ENCODE peak calls at places on chromosomes 5 and 9, in nine cellular contexts. One of them, this sample, is unnamed.
A peak's percentile ranks its signal among the peaks of the same experiment; 100 is the strongest.

GRCh38 chr9:127833555-127833954 is 20.9 kb downstream of the ENG start:
- DNase-seq in AG04449: no peak
- DNase-seq in stomach: no peak
- DNase-seq in mucosa of descending colon: no peak
- DNase-seq in adrenal gland: no peak
- DNase-seq in neural progenitor cell: no peak
- DNase-seq in heart right ventricle: no peak
- DNase-seq in ascending aorta: no peak
- DNase-seq in HCT116: no peak
- DNase-seq in this sample: no peak

GRCh38 chr5:149264432-149265069 is 7.1 kb upstream of the AFAP1L1 start:
- DNase-seq in AG04449: no peak
- DNase-seq in stomach: peak; percentile 60
- DNase-seq in mucosa of descending colon: peak; percentile 56
- DNase-seq in adrenal gland: no peak
- DNase-seq in neural progenitor cell: peak; percentile 67
- DNase-seq in heart right ventricle: no peak
- DNase-seq in ascending aorta: no peak
- DNase-seq in HCT116: peak; percentile 51
- DNase-seq in this sample: no peak

GRCh38 chr5:164679461-164679860 is 1174.0 kb downstream of the MAT2B start:
- DNase-seq in AG04449: no peak
- DNase-seq in stomach: no peak
- DNase-seq in mucosa of descending colon: no peak
- DNase-seq in adrenal gland: no peak
- DNase-seq in neural progenitor cell: no peak
- DNase-seq in heart right ventricle: no peak
- DNase-seq in ascending aorta: no peak
- DNase-seq in HCT116: no peak
- DNase-seq in this sample: no peak

GRCh38 chr5:181211208-181211607 is 6.2 kb upstream of the TRIM7 start:
- DNase-seq in AG04449: no peak
- DNase-seq in stomach: no peak
- DNase-seq in mucosa of descending colon: no peak
- DNase-seq in adrenal gland: no peak
- DNase-seq in neural progenitor cell: no peak
- DNase-seq in heart right ventricle: no peak
- DNase-seq in ascending aorta: no peak
- DNase-seq in HCT116: no peak
- DNase-seq in this sample: no peak

GRCh38 chr9:113621309-113621791 is 157.8 kb downstream of the RGS3 start:
- DNase-seq in AG04449: no peak
- DNase-seq in stomach: no peak
- DNase-seq in mucosa of descending colon: peak; percentile 17
- DNase-seq in adrenal gland: peak; percentile 73
- DNase-seq in neural progenitor cell: peak; percentile 64
- DNase-seq in heart right ventricle: peak; percentile 89
- DNase-seq in ascending aorta: peak; percentile 47
- DNase-seq in HCT116: no peak
- DNase-seq in this sample: peak; percentile 94

GRCh38 chr9:80320480-80320879 is 748.7 kb downstream of the TLE4 start:
- DNase-seq in AG04449: no peak
- DNase-seq in stomach: no peak
- DNase-seq in mucosa of descending colon: no peak
- DNase-seq in adrenal gland: no peak
- DNase-seq in neural progenitor cell: no peak
- DNase-seq in heart right ventricle: no peak
- DNase-seq in ascending aorta: no peak
- DNase-seq in HCT116: no peak
- DNase-seq in this sample: peak; percentile 52

GRCh38 chr9:135443811-135444470 is 35.6 kb upstream of the PPP1R26 start:
- DNase-seq in AG04449: no peak
- DNase-seq in stomach: no peak
- DNase-seq in mucosa of descending colon: no peak
- DNase-seq in adrenal gland: no peak
- DNase-seq in neural progenitor cell: peak; percentile 42
- DNase-seq in heart right ventricle: no peak
- DNase-seq in ascending aorta: no peak
- DNase-seq in HCT116: no peak
- DNase-seq in this sample: no peak

GRCh38 chr5:17463653-17464052 is 34.4 kb upstream of the TAF11L2 start:
- DNase-seq in AG04449: no peak
- DNase-seq in stomach: no peak
- DNase-seq in mucosa of descending colon: no peak
- DNase-seq in adrenal gland: no peak
- DNase-seq in neural progenitor cell: no peak
- DNase-seq in heart right ventricle: no peak
- DNase-seq in ascending aorta: no peak
- DNase-seq in HCT116: no peak
- DNase-seq in this sample: no peak

DNA sequence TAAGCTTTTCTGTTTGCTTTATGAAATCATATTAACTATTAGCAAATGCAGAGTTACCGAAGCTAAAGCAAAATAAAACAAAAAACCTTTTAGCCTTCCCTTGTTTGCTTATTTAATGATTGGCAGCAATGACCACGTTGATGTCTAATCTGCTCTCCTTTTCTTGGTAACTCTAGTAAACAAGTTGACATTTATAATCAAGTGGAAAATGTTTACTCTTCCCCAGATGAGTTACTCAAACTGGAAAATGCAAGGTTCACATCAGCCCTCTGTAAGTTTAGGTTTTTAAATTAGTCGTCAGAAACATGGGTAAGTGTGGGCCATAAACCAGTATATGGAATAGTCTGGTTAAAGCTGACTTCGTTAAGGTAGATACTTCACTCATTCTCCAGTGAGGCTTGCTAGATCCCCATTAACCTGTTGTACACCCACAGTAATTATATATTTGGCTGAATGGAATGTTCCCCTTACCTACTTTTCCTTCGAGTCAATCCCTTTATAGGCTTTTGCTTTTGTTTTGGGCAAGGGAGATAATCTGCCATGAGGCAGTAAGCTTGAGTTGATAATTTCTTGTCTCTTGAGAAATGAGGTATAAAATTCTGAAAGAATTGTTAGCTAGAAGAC is 100.9 kb downstream of the GDNF start:
- DNase-seq in AG04449: no peak
- DNase-seq in stomach: no peak
- DNase-seq in mucosa of descending colon: no peak
- DNase-seq in adrenal gland: no peak
- DNase-seq in neural progenitor cell: no peak
- DNase-seq in heart right ventricle: no peak
- DNase-seq in ascending aorta: no peak
- DNase-seq in HCT116: no peak
- DNase-seq in this sample: no peak
- H3K4me3 ChIP-seq in AG04449: no peak overlapping the region
- H3K4me3 ChIP-seq in stomach: no peak overlapping the region
- H3K4me3 ChIP-seq in mucosa of descending colon: no peak overlapping the region
- H3K4me3 ChIP-seq in adrenal gland: no peak overlapping the region
- H3K4me3 ChIP-seq in neural progenitor cell: no peak overlapping the region
- H3K4me3 ChIP-seq in heart right ventricle: no peak overlapping the region
- H3K4me3 ChIP-seq in ascending aorta: no peak overlapping the region
- H3K4me3 ChIP-seq in HCT116: no peak overlapping the region
- H3K4me3 ChIP-seq in this sample: no peak overlapping the region

GRCh38 chr5:113292535-113292934 is 142.3 kb downstream of the TSSK1B start:
- DNase-seq in AG04449: no peak
- DNase-seq in stomach: no peak
- DNase-seq in mucosa of descending colon: no peak
- DNase-seq in adrenal gland: no peak
- DNase-seq in neural progenitor cell: peak; percentile 28
- DNase-seq in heart right ventricle: no peak
- DNase-seq in ascending aorta: no peak
- DNase-seq in HCT116: no peak
- DNase-seq in this sample: no peak

GRCh38 chr5:113295111-113295539 is 139.7 kb downstream of the TSSK1B start:
- DNase-seq in AG04449: no peak
- DNase-seq in stomach: no peak
- DNase-seq in mucosa of descending colon: no peak
- DNase-seq in adrenal gland: no peak
- DNase-seq in neural progenitor cell: no peak
- DNase-seq in heart right ventricle: no peak
- DNase-seq in ascending aorta: no peak
- DNase-seq in HCT116: no peak
- DNase-seq in this sample: no peak

GRCh38 chr5:113293613-113294340 is 141.0 kb downstream of the TSSK1B start:
- DNase-seq in AG04449: no peak
- DNase-seq in stomach: no peak
- DNase-seq in mucosa of descending colon: no peak
- DNase-seq in adrenal gland: peak; percentile 13
- DNase-seq in neural progenitor cell: peak; percentile 54
- DNase-seq in heart right ventricle: peak; percentile 19
- DNase-seq in ascending aorta: no peak
- DNase-seq in HCT116: no peak
- DNase-seq in this sample: peak; percentile 52

GRCh38 chr5:113293068-113293571 is 141.7 kb downstream of the TSSK1B start:
- DNase-seq in AG04449: no peak
- DNase-seq in stomach: no peak
- DNase-seq in mucosa of descending colon: no peak
- DNase-seq in adrenal gland: no peak
- DNase-seq in neural progenitor cell: peak; percentile 57
- DNase-seq in heart right ventricle: no peak
- DNase-seq in ascending aorta: no peak
- DNase-seq in HCT116: no peak
- DNase-seq in this sample: peak; percentile 35

DNA sequence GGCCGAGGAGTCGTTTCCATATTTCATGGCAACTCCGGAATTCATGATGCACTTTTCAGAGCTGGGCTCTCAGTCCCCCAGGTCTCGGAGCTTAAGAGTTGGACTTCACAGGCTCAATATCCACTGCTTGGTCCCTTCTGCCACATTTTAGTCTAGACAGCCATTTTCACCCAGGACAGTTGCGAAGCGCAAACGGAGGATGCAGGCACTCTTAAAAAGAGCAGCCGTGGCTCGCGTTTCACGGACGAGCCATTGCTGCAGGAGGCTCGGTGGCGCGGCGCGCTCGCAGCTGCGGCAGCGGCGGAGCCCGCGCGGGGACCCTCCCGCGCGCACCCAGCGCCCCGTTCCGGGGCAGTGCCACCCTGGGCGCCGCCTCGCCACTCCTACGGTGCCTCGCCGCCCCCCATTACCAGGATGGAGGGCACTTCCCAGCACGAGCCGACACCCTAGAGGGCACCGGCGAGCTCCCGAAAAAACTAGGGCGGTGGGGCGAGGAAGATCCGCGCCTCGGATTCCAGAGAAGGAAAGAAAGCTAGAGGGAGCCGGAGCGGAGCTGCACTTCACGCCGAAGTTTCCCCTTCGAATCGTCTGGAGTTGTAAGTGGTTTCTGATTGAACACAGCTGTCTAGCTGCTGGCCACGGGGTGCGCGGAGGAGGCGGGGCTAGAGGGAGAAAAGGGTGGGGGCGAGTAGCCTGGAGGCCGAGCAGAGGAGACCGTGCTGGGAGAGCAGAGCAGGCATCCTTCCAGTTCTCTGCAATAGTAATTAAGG is 140.3 kb downstream of the TSSK1B start:
- DNase-seq in AG04449: peak; percentile 37
- DNase-seq in stomach: peak; percentile 77
- DNase-seq in mucosa of descending colon: peak; percentile 79
- DNase-seq in adrenal gland: peak; percentile 90
- DNase-seq in neural progenitor cell: peak; percentile 85
- DNase-seq in heart right ventricle: peak; percentile 96
- DNase-seq in ascending aorta: peak; percentile 66
- DNase-seq in HCT116: peak; percentile 56
- DNase-seq in this sample: peak; percentile 93
- TF ChIP-seq CTCF in AG04449: peak; percentile 4
- TF ChIP-seq CTCF in stomach: no peak
- TF ChIP-seq CTCF in mucosa of descending colon: no peak
- TF ChIP-seq CTCF in adrenal gland: no peak
- TF ChIP-seq CTCF in neural progenitor cell: peak; percentile 20
- TF ChIP-seq CTCF in heart right ventricle: peak; percentile 50
- TF ChIP-seq CTCF in ascending aorta: no peak
- TF ChIP-seq CTCF in HCT116: peak; percentile 9
- TF ChIP-seq CTCF in this sample: peak; percentile 18

DNA sequence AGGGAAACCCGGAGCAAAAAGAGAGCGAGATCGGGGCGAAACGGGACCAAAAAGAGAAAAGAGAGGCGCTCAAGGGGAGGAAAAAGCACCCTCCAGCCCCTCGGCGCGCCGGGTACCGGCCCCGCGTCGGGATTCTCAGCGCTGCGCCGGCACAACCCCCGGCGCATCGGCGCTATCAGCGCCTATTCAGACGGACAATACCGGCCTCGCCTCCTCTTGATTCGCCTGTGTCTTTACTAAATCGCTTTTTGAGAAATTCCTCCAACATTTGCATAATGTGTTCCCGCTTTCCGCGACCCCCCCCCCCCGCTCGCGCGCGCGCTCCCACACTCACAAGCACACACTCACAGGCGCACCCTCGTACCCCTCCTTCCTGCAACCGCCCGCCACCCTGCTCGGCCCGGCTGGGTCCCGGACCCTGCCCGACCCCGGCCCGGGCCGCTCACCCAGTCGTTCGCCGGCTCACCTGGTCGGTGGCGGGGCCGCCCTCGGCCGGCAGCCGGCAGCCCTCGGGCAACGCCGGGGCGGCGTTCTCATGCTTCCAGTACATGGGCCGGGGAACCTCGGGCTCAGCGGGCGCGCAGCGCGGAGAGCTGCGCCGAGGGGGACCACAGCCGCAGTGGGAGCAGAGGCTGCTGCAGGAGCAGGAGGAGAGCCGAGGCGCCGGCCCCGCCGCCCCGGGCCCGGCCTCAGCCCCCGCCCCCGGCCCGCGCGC is 409 bp downstream of the LHX6 start:
- DNase-seq in AG04449: no peak
- DNase-seq in stomach: no peak
- DNase-seq in mucosa of descending colon: no peak
- DNase-seq in adrenal gland: no peak
- DNase-seq in neural progenitor cell: peak; percentile 68
- DNase-seq in heart right ventricle: no peak
- DNase-seq in ascending aorta: no peak
- DNase-seq in HCT116: no peak
- DNase-seq in this sample: no peak
- H3K4me3 ChIP-seq in AG04449: peak overlapping the region; percentile 15
- H3K4me3 ChIP-seq in stomach: peak overlapping the region; percentile 39
- H3K4me3 ChIP-seq in mucosa of descending colon: no peak overlapping the region
- H3K4me3 ChIP-seq in adrenal gland: peak overlapping the region; percentile 55
- H3K4me3 ChIP-seq in neural progenitor cell: peak overlapping the region; percentile 54
- H3K4me3 ChIP-seq in heart right ventricle: peak overlapping the region; percentile 54
- H3K4me3 ChIP-seq in ascending aorta: peak overlapping the region; percentile 62
- H3K4me3 ChIP-seq in HCT116: peak overlapping the region; percentile 58
- H3K4me3 ChIP-seq in this sample: no peak overlapping the region

GRCh38 chr5:127440831-127441230 is 76.6 kb upstream of the PRRC1 start:
- DNase-seq in AG04449: no peak
- DNase-seq in stomach: no peak
- DNase-seq in mucosa of descending colon: no peak
- DNase-seq in adrenal gland: no peak
- DNase-seq in neural progenitor cell: no peak
- DNase-seq in heart right ventricle: no peak
- DNase-seq in ascending aorta: no peak
- DNase-seq in HCT116: no peak
- DNase-seq in this sample: peak; percentile 55

GRCh38 chr5:127439544-127440096 is 77.8 kb upstream of the PRRC1 start:
- DNase-seq in AG04449: no peak
- DNase-seq in stomach: no peak
- DNase-seq in mucosa of descending colon: no peak
- DNase-seq in adrenal gland: no peak
- DNase-seq in neural progenitor cell: no peak
- DNase-seq in heart right ventricle: no peak
- DNase-seq in ascending aorta: no peak
- DNase-seq in HCT116: no peak
- DNase-seq in this sample: no peak

GRCh38 chr5:127447822-127448221 is 69.6 kb upstream of the PRRC1 start:
- DNase-seq in AG04449: peak; percentile 42
- DNase-seq in stomach: no peak
- DNase-seq in mucosa of descending colon: no peak
- DNase-seq in adrenal gland: no peak
- DNase-seq in neural progenitor cell: no peak
- DNase-seq in heart right ventricle: no peak
- DNase-seq in ascending aorta: no peak
- DNase-seq in HCT116: no peak
- DNase-seq in this sample: peak; percentile 76

GRCh38 chr5:127446626-127447025 is 70.8 kb upstream of the PRRC1 start:
- DNase-seq in AG04449: no peak
- DNase-seq in stomach: no peak
- DNase-seq in mucosa of descending colon: no peak
- DNase-seq in adrenal gland: no peak
- DNase-seq in neural progenitor cell: peak; percentile 45
- DNase-seq in heart right ventricle: no peak
- DNase-seq in ascending aorta: no peak
- DNase-seq in HCT116: no peak
- DNase-seq in this sample: no peak

DNA sequence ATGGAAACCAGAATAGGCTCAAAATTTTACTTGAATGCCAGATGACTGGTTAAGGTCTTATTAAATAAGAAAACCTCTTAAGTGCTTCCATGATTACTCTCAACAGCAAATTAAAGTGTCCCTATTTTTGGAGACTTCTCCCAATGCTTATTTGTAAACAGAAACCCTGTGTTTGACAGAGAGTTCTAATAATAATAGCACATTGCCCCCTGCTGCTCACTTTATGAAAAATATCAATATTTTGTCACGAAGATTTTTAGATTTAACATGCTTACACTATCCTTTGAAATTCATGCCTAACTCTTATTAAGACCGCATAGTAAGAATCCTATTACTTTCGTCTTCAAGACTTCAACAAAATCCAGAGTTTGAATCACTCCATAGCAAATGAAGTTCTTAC is 75.4 kb upstream of the PRRC1 start:
- DNase-seq in AG04449: no peak
- DNase-seq in stomach: no peak
- DNase-seq in mucosa of descending colon: no peak
- DNase-seq in adrenal gland: no peak
- DNase-seq in neural progenitor cell: no peak
- DNase-seq in heart right ventricle: no peak
- DNase-seq in ascending aorta: no peak
- DNase-seq in HCT116: no peak
- DNase-seq in this sample: peak; percentile 42
- TF ChIP-seq CTCF in AG04449: no peak
- TF ChIP-seq CTCF in stomach: no peak
- TF ChIP-seq CTCF in mucosa of descending colon: no peak
- TF ChIP-seq CTCF in adrenal gland: peak; percentile 42
- TF ChIP-seq CTCF in neural progenitor cell: peak; percentile 40
- TF ChIP-seq CTCF in heart right ventricle: peak; percentile 40
- TF ChIP-seq CTCF in ascending aorta: no peak
- TF ChIP-seq CTCF in HCT116: peak; percentile 25
- TF ChIP-seq CTCF in this sample: peak; percentile 15